ENCODE peak calls at places on chromosomes 2 and 18, in five cellular contexts. P is CD4-positive, alpha-beta memory T cell; I is transverse colon; N is upper lobe of left lung; D is CD8-positive, alpha-beta T cell. H is an unnamed sample. For H3K4me1, the result is how much of the 10 kb centered on the place peaks cover.

GRCh38 chr2:67666386-67667053 is 269.4 kb downstream of the ETAA1 start:
- DNase-seq in P (no peak), I (no peak), N (no peak), D (no peak), H (peak)

GRCh38 chr2:187174582-187174981 is 273.5 kb downstream of the CALCRL start:
- DNase-seq in P (no peak), I (no peak), N (no peak), D (no peak), H (no peak)

GRCh38 chr2:231662028-231662810 is 46.1 kb upstream of the PTMA start:
- DNase-seq in P (peak), I (peak), N (peak), D (peak), H (peak)

GRCh38 chr18:40607741-40608140 is 1347.3 kb upstream of the PIK3C3 start:
- DNase-seq in P (no peak), I (no peak), N (no peak), D (no peak), H (no peak)

GRCh38 chr18:26487437-26487836 is 60.9 kb downstream of the KCTD1 start:
- DNase-seq in P (no peak), I (no peak), N (no peak), D (no peak), H (no peak)

GRCh38 chr2:110173523-110173922 is 31.3 kb downstream of the NPHP1 start:
- DNase-seq in P (no peak), I (no peak), N (no peak), D (no peak), H (no peak)

GRCh38 chr2:241519669-241520068 is 11.3 kb upstream of the STK25 start:
- DNase-seq in P (no peak), I (no peak), N (no peak), D (no peak), H (no peak)

GRCh38 chr2:238286987-238287386 is 1.4 kb downstream of the PER2 start:
- DNase-seq in P (no peak), I (no peak), N (no peak), D (no peak), H (peak)

GRCh38 chr2:237752761-237753165 is 45.8 kb upstream of the RBM44 start:
- DNase-seq in P (peak), I (no peak), N (no peak), D (no peak), H (no peak)

GRCh38 chr18:59921384-59921891 is 21.6 kb downstream of the PMAIP1 start:
- DNase-seq in P (peak), I (no peak), N (no peak), D (peak), H (no peak)

GRCh38 chr2:118065927-118066326 is 22.3 kb upstream of the INSIG2 start:
- DNase-seq in P (no peak), I (no peak), N (no peak), D (no peak), H (no peak)

GRCh38 chr2:240401781-240402551 is 33.5 kb upstream of the GPC1 start:
- DNase-seq in P (no peak), I (no peak), N (no peak), D (no peak), H (no peak)

GRCh38 chr2:226799976-226800940 is 638 bp upstream of the IRS1 start:
- DNase-seq in P (no peak), I (peak), N (peak), D (no peak), H (peak)

GRCh38 chr2:113894156-113894743 is 4.4 kb downstream of the ACTR3 start:
- DNase-seq in P (peak), I (no peak), N (no peak), D (no peak), H (peak)

GRCh38 chr2:148524519-148524919 is 120.0 kb upstream of the EPC2 start:
- DNase-seq in P (peak), I (no peak), N (no peak), D (peak), H (no peak)

GRCh38 chr2:30031184-30031583 is 109.8 kb upstream of the ALK start:
- DNase-seq in P (no peak), I (no peak), N (no peak), D (no peak), H (no peak)

GRCh38 chr2:229344151-229344551 is 73.1 kb upstream of the PID1 start:
- DNase-seq in P (no peak), I (no peak), N (no peak), D (no peak), H (no peak)

GRCh38 chr2:196479350-196479749 is 160.2 kb upstream of the CCDC150 start:
- DNase-seq in P (no peak), I (no peak), N (no peak), D (no peak), H (no peak)

GRCh38 chr2:65349863-65350262 is 82.5 kb downstream of the SPRED2 start:
- DNase-seq in P (no peak), I (peak), N (peak), D (no peak), H (peak)

GRCh38 chr2:212958133-212958532 is 193.3 kb downstream of the IKZF2 start:
- DNase-seq in P (no peak), I (no peak), N (no peak), D (no peak), H (no peak)
- H3K4me1 ChIP-seq in P (under half), I (under half), N (under half), D (under half), H (under half)

GRCh38 chr18:9927392-9928063 is 13.7 kb downstream of the VAPA start:
- DNase-seq in P (no peak), I (no peak), N (no peak), D (no peak), H (no peak)

GRCh38 chr18:9925369-9925768 is 11.6 kb downstream of the VAPA start:
- DNase-seq in P (no peak), I (no peak), N (no peak), D (no peak), H (no peak)

GRCh38 chr18:9925795-9926194 is 12.0 kb downstream of the VAPA start:
- DNase-seq in P (no peak), I (no peak), N (no peak), D (no peak), H (no peak)

GRCh38 chr18:9926977-9927376 is 13.2 kb downstream of the VAPA start:
- DNase-seq in P (no peak), I (no peak), N (no peak), D (no peak), H (no peak)

GRCh38 chr18:9926223-9926894 is 12.5 kb downstream of the VAPA start:
- DNase-seq in P (no peak), I (no peak), N (no peak), D (no peak), H (no peak)
- H3K4me1 ChIP-seq in P (half or more), I (under half), N (half or more), D (half or more), H (under half)

DNA sequence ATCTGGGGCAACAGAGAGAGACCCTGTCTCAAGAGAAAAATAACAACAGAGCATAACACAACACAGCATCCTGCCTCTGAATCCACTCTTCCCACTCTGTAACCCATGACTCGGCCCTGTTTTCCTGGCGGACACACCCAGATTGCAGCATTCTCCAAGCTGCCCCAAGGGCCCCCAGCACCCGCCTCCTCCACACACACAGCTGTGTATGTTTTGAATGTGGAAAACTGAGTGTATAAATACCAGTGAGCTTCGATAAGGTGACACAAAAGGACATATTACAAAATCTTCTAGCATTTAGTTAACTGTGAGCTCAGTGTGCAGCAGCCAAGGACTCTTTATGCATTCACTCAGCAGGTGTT is 13.0 kb downstream of the IMPA2 start:
- DNase-seq in P (no peak), I (peak), N (peak), D (no peak), H (no peak)
- H3K4me1 ChIP-seq in P (under half), I (under half), N (under half), D (under half), H (under half)

GRCh38 chr2:70939001-70939846 is 3.5 kb downstream of the ATP6V1B1 start:
- DNase-seq in P (no peak), I (no peak), N (no peak), D (no peak), H (no peak)
- H3K4me1 ChIP-seq in P (under half), I (under half), N (under half), D (under half), H (under half)

H was measured in prostate gland.